ENCODE peak calls at places on chromosome 4, in ten cellular contexts. W, H, B, A, V, M, S, F, O and I are unnamed samples.

GRCh38 chr4:174045381-174045780 is 238.1 kb downstream of the FBXO8 start:
- DNase-seq in M (no peak), H (no peak), F (no peak), W (no peak), A (no peak), V (no peak), B (no peak), O (no peak), S (no peak), I (no peak)

GRCh38 chr4:129344058-129344457 is 248.1 kb downstream of the C4orf33 start:
- DNase-seq in F (peak), B (peak), V (peak), W (no peak), M (no peak), A (peak), O (peak), H (no peak), S (peak), I (no peak)

GRCh38 chr4:83974111-83974789 is 438.3 kb downstream of the GPAT3 start:
- DNase-seq in A (no peak), B (no peak), S (no peak), M (no peak), H (no peak), V (no peak), W (no peak), F (no peak), O (no peak), I (no peak)

GRCh38 chr4:48237996-48238645 is 31.5 kb downstream of the TEC start:
- DNase-seq in M (no peak), W (no peak), F (no peak), O (peak), S (no peak), H (no peak), B (no peak), A (no peak), V (no peak), I (no peak)

GRCh38 chr4:125639182-125639621 is 324.4 kb downstream of the FAT4 start:
- DNase-seq in B (no peak), W (no peak), V (no peak), A (no peak), O (no peak), M (no peak), F (peak), S (no peak), H (no peak), I (no peak)

GRCh38 chr4:110310795-110311194 is 112.4 kb upstream of the ELOVL6 start:
- DNase-seq in O (peak), A (no peak), H (no peak), F (no peak), W (no peak), S (no peak), M (no peak), V (no peak), B (no peak), I (no peak)

GRCh38 chr4:147707892-147708672 is 23.8 kb upstream of the ARHGAP10 start:
- DNase-seq in S (peak), F (peak), O (peak), V (peak), M (peak), H (peak), W (peak), B (peak), A (peak), I (peak)

GRCh38 chr4:59647011-59647410 is 1553.1 kb upstream of the ADGRL3 start:
- DNase-seq in A (no peak), S (no peak), M (no peak), F (no peak), O (no peak), W (no peak), V (no peak), H (no peak), B (no peak), I (no peak)

GRCh38 chr4:89177807-89178206 is 66.5 kb downstream of the TIGD2 start:
- DNase-seq in O (no peak), F (no peak), S (no peak), B (no peak), M (no peak), A (no peak), V (no peak), H (no peak), W (no peak), I (no peak)

GRCh38 chr4:6343950-6344408 is 74.3 kb downstream of the WFS1 start:
- DNase-seq in M (no peak), W (no peak), B (no peak), O (no peak), F (no peak), H (no peak), V (peak), A (peak), S (no peak), I (no peak)

GRCh38 chr4:180500146-180500545 is 1743.1 kb upstream of the TENM3 start:
- DNase-seq in V (no peak), M (no peak), H (no peak), W (no peak), S (no peak), F (no peak), A (no peak), B (no peak), O (no peak), I (no peak)

GRCh38 chr4:183905593-183906485 is 732 bp downstream of the STOX2 start:
- DNase-seq in F (peak), W (no peak), V (peak), A (peak), B (peak), O (peak), S (peak), M (no peak), H (no peak), I (no peak)

GRCh38 chr4:53943345-53944085 is 120.9 kb downstream of the CHIC2 start:
- DNase-seq in M (no peak), O (no peak), H (no peak), S (no peak), F (no peak), W (no peak), V (no peak), B (no peak), A (peak), I (no peak)

GRCh38 chr4:1969928-1970723 is 38.6 kb downstream of the NELFA start:
- DNase-seq in H (no peak), F (no peak), A (no peak), M (no peak), W (no peak), S (no peak), V (no peak), B (no peak), O (no peak), I (no peak)

GRCh38 chr4:49709775-49710174 is 723.7 kb downstream of the CWH43 start:
- DNase-seq in M (no peak), S (no peak), B (no peak), O (no peak), F (no peak), H (no peak), V (no peak), W (no peak), A (no peak), I (no peak)